ENCODE peak calls at places on chromosomes 13 and 19, in five cellular contexts. One of them, this sample, is unnamed.

GRCh38 chr13:75226755-75227435 is 255.1 kb downstream of the TBC1D4 start:
- DNase-seq in thoracic aorta: no peak
- DNase-seq in GM03348: peak
- DNase-seq in activated CD8-positive, alpha-beta memory T cell treated with anti-CD3 and anti-CD28 coated beads for 1 hour: no peak
- DNase-seq in caudate nucleus: no peak
- DNase-seq in this sample: no peak

GRCh38 chr13:106373304-106373988 is 162.0 kb downstream of the EFNB2 start:
- DNase-seq in thoracic aorta: no peak
- DNase-seq in GM03348: no peak
- DNase-seq in activated CD8-positive, alpha-beta memory T cell treated with anti-CD3 and anti-CD28 coated beads for 1 hour: no peak
- DNase-seq in caudate nucleus: no peak
- DNase-seq in this sample: peak

GRCh38 chr19:35513975-35514809 is 743 bp upstream of the DMKN start:
- DNase-seq in thoracic aorta: no peak
- DNase-seq in GM03348: peak
- DNase-seq in activated CD8-positive, alpha-beta memory T cell treated with anti-CD3 and anti-CD28 coated beads for 1 hour: no peak
- DNase-seq in caudate nucleus: no peak
- DNase-seq in this sample: no peak

GRCh38 chr13:45604892-45605291 is 10.6 kb downstream of the ERICH6B start:
- DNase-seq in thoracic aorta: no peak
- DNase-seq in GM03348: no peak
- DNase-seq in activated CD8-positive, alpha-beta memory T cell treated with anti-CD3 and anti-CD28 coated beads for 1 hour: no peak
- DNase-seq in caudate nucleus: no peak
- DNase-seq in this sample: no peak

GRCh38 chr19:30310806-30311121 is 61.4 kb upstream of the ZNF536 start:
- DNase-seq in thoracic aorta: no peak
- DNase-seq in GM03348: no peak
- DNase-seq in activated CD8-positive, alpha-beta memory T cell treated with anti-CD3 and anti-CD28 coated beads for 1 hour: no peak
- DNase-seq in caudate nucleus: no peak
- DNase-seq in this sample: no peak

GRCh38 chr13:48161530-48162179 is 66.8 kb upstream of the MED4 start:
- DNase-seq in thoracic aorta: peak
- DNase-seq in GM03348: no peak
- DNase-seq in activated CD8-positive, alpha-beta memory T cell treated with anti-CD3 and anti-CD28 coated beads for 1 hour: no peak
- DNase-seq in caudate nucleus: no peak
- DNase-seq in this sample: no peak

GRCh38 chr19:39218230-39219007 is 14.4 kb upstream of the SYCN start:
- DNase-seq in thoracic aorta: no peak
- DNase-seq in GM03348: no peak
- DNase-seq in activated CD8-positive, alpha-beta memory T cell treated with anti-CD3 and anti-CD28 coated beads for 1 hour: no peak
- DNase-seq in caudate nucleus: no peak
- DNase-seq in this sample: no peak

GRCh38 chr13:44191504-44192171 is 182.0 kb upstream of the SERP2 start:
- DNase-seq in thoracic aorta: no peak
- DNase-seq in GM03348: peak
- DNase-seq in activated CD8-positive, alpha-beta memory T cell treated with anti-CD3 and anti-CD28 coated beads for 1 hour: no peak
- DNase-seq in caudate nucleus: no peak
- DNase-seq in this sample: peak

GRCh38 chr19:33235996-33236350 is 10.3 kb upstream of the SLC7A10 start:
- DNase-seq in thoracic aorta: no peak
- DNase-seq in GM03348: no peak
- DNase-seq in activated CD8-positive, alpha-beta memory T cell treated with anti-CD3 and anti-CD28 coated beads for 1 hour: no peak
- DNase-seq in caudate nucleus: no peak
- DNase-seq in this sample: no peak

GRCh38 chr19:3818479-3818878 is 32.3 kb upstream of the MATK start:
- DNase-seq in thoracic aorta: no peak
- DNase-seq in GM03348: peak
- DNase-seq in activated CD8-positive, alpha-beta memory T cell treated with anti-CD3 and anti-CD28 coated beads for 1 hour: no peak
- DNase-seq in caudate nucleus: no peak
- DNase-seq in this sample: no peak

GRCh38 chr19:55465460-55466245 is 1.1 kb upstream of the C19orf85 start:
- DNase-seq in thoracic aorta: no peak
- DNase-seq in GM03348: no peak
- DNase-seq in activated CD8-positive, alpha-beta memory T cell treated with anti-CD3 and anti-CD28 coated beads for 1 hour: no peak
- DNase-seq in caudate nucleus: no peak
- DNase-seq in this sample: no peak

GRCh38 chr13:50451609-50452008 is 391.9 kb downstream of the DLEU7 start:
- DNase-seq in thoracic aorta: no peak
- DNase-seq in GM03348: no peak
- DNase-seq in activated CD8-positive, alpha-beta memory T cell treated with anti-CD3 and anti-CD28 coated beads for 1 hour: no peak
- DNase-seq in caudate nucleus: no peak
- DNase-seq in this sample: no peak

GRCh38 chr19:30580673-30581072 is 208.5 kb downstream of the ZNF536 start:
- DNase-seq in thoracic aorta: no peak
- DNase-seq in GM03348: no peak
- DNase-seq in activated CD8-positive, alpha-beta memory T cell treated with anti-CD3 and anti-CD28 coated beads for 1 hour: no peak
- DNase-seq in caudate nucleus: no peak
- DNase-seq in this sample: no peak

GRCh38 chr13:111393221-111393790 is 72.9 kb downstream of the TEX29 start:
- DNase-seq in thoracic aorta: no peak
- DNase-seq in GM03348: no peak
- DNase-seq in activated CD8-positive, alpha-beta memory T cell treated with anti-CD3 and anti-CD28 coated beads for 1 hour: no peak
- DNase-seq in caudate nucleus: no peak
- DNase-seq in this sample: no peak

GRCh38 chr19:49132974-49133609 is 13.7 kb downstream of the PPFIA3 start:
- DNase-seq in thoracic aorta: no peak
- DNase-seq in GM03348: no peak
- DNase-seq in activated CD8-positive, alpha-beta memory T cell treated with anti-CD3 and anti-CD28 coated beads for 1 hour: no peak
- DNase-seq in caudate nucleus: no peak
- DNase-seq in this sample: no peak

GRCh38 chr19:30222428-30222873 is 149.7 kb upstream of the ZNF536 start:
- DNase-seq in thoracic aorta: no peak
- DNase-seq in GM03348: peak
- DNase-seq in activated CD8-positive, alpha-beta memory T cell treated with anti-CD3 and anti-CD28 coated beads for 1 hour: no peak
- DNase-seq in caudate nucleus: no peak
- DNase-seq in this sample: no peak

GRCh38 chr19:18420931-18421330 is 1.7 kb downstream of the SSBP4 start:
- DNase-seq in thoracic aorta: no peak
- DNase-seq in GM03348: no peak
- DNase-seq in activated CD8-positive, alpha-beta memory T cell treated with anti-CD3 and anti-CD28 coated beads for 1 hour: no peak
- DNase-seq in caudate nucleus: no peak
- DNase-seq in this sample: no peak

GRCh38 chr13:72726721-72727416 is 560 bp downstream of the MZT1 start:
- DNase-seq in thoracic aorta: peak
- DNase-seq in GM03348: peak
- DNase-seq in activated CD8-positive, alpha-beta memory T cell treated with anti-CD3 and anti-CD28 coated beads for 1 hour: no peak
- DNase-seq in caudate nucleus: no peak
- DNase-seq in this sample: no peak

GRCh38 chr19:56350416-56351045 is 35.9 kb upstream of the ZSCAN5A start:
- DNase-seq in thoracic aorta: no peak
- DNase-seq in GM03348: peak
- DNase-seq in activated CD8-positive, alpha-beta memory T cell treated with anti-CD3 and anti-CD28 coated beads for 1 hour: peak
- DNase-seq in caudate nucleus: no peak
- DNase-seq in this sample: peak

GRCh38 chr19:31502536-31503170 is 153.4 kb upstream of the TSHZ3 start:
- DNase-seq in thoracic aorta: no peak
- DNase-seq in GM03348: no peak
- DNase-seq in activated CD8-positive, alpha-beta memory T cell treated with anti-CD3 and anti-CD28 coated beads for 1 hour: no peak
- DNase-seq in caudate nucleus: no peak
- DNase-seq in this sample: no peak

This sample was measured in DMS 273 treated with DMSO at 0.1 percent for 48 hours.